ENCODE peak calls at places on chromosomes 4 and X, in eight cellular contexts. W, O, S, M, G, X, P and H are unnamed samples.

GRCh38 chr4:186592961-186593586 is 37.7 kb upstream of the MTNR1A start:
- DNase-seq in G (no peak), W (no peak), S (no peak), P (no peak), O (no peak), M (no peak), X (no peak), H (no peak)

GRCh38 chrX:129719931-129720520 is 18.8 kb upstream of the XPNPEP2 start:
- DNase-seq in M (no peak), P (no peak), S (no peak), O (no peak), G (no peak), X (no peak), W (no peak), H (peak)

GRCh38 chr4:17068396-17068795 is 170.0 kb upstream of the LDB2 start:
- DNase-seq in W (no peak), X (no peak), O (no peak), P (no peak), G (no peak), M (no peak), S (no peak), H (no peak)

GRCh38 chrX:916235-916609 is 285.6 kb downstream of the SHOX start:
- DNase-seq in S (no peak), X (no peak), W (no peak), O (no peak), G (no peak), M (no peak), P (no peak), H (no peak)

GRCh38 chr4:184282251-184282713 is 64.6 kb upstream of the ENPP6 start:
- DNase-seq in W (no peak), G (peak), O (no peak), X (no peak), S (no peak), P (no peak), M (no peak), H (no peak)

GRCh38 chrX:3990569-3990968 is 277.1 kb upstream of the PRKX start:
- DNase-seq in P (no peak), X (no peak), M (no peak), S (no peak), W (no peak), O (no peak), G (no peak), H (no peak)

GRCh38 chr4:156725257-156725656 is 246.3 kb downstream of the PDGFC start:
- DNase-seq in G (no peak), W (no peak), O (no peak), P (no peak), M (no peak), X (no peak), S (no peak), H (no peak)

GRCh38 chr4:112604590-112604989 is 32.1 kb downstream of the ZGRF1 start:
- DNase-seq in S (peak), G (no peak), O (peak), P (peak), X (peak), W (no peak), M (no peak), H (no peak)

GRCh38 chr4:24975505-24975904 is 55.2 kb downstream of the LGI2 start:
- DNase-seq in X (no peak), O (no peak), S (no peak), G (no peak), P (no peak), M (no peak), W (no peak), H (no peak)

GRCh38 chr4:85968945-85969830 is 390.7 kb downstream of the MAPK10 start:
- DNase-seq in W (no peak), G (no peak), S (no peak), O (peak), M (no peak), P (peak), X (no peak), H (no peak)

GRCh38 chrX:49270249-49270921 is 792 bp downstream of the PPP1R3F start:
- DNase-seq in X (no peak), S (no peak), P (no peak), G (no peak), M (no peak), O (no peak), W (no peak), H (no peak)

GRCh38 chrX:74458738-74459137 is 37.4 kb downstream of the SLC16A2 start:
- DNase-seq in G (no peak), P (peak), M (no peak), W (no peak), O (no peak), X (peak), S (no peak), H (no peak)

GRCh38 chr4:125951275-125951887 is 636.6 kb downstream of the FAT4 start:
- DNase-seq in X (no peak), M (no peak), P (peak), S (no peak), O (no peak), G (no peak), W (no peak), H (no peak)

GRCh38 chrX:16466640-16467432 is 183.1 kb upstream of the S100G start:
- DNase-seq in W (no peak), S (no peak), M (no peak), G (no peak), P (no peak), X (peak), O (no peak), H (no peak)

GRCh38 chr4:162461952-162462351 is 298.2 kb upstream of the FSTL5 start:
- DNase-seq in W (no peak), M (no peak), S (no peak), G (no peak), O (no peak), P (no peak), X (no peak), H (no peak)

GRCh38 chrX:69374569-69374968 is 129.6 kb upstream of the NALF2 start:
- DNase-seq in P (no peak), G (no peak), X (no peak), M (no peak), W (no peak), S (no peak), O (no peak), H (no peak)

GRCh38 chr4:58809948-58810347 is 1699.8 kb upstream of the IGFBP7 start:
- DNase-seq in G (no peak), W (no peak), X (no peak), P (no peak), O (peak), M (no peak), S (no peak), H (no peak)

GRCh38 chrX:31228909-31229308 is 157.1 kb upstream of the FTHL17 start:
- DNase-seq in W (no peak), X (no peak), O (no peak), S (no peak), M (no peak), G (no peak), P (no peak), H (no peak)

GRCh38 chr4:142191901-142192300 is 555.5 kb downstream of the IL15 start:
- DNase-seq in W (no peak), X (no peak), S (no peak), M (no peak), G (no peak), O (no peak), P (peak), H (no peak)

GRCh38 chr4:109994415-109994827 is 81.7 kb downstream of the EGF start:
- DNase-seq in W (no peak), O (no peak), X (no peak), M (no peak), S (no peak), P (no peak), G (no peak), H (no peak)

GRCh38 chrX:27555514-27555913 is 34.6 kb upstream of the DCAF8L2 start:
- DNase-seq in G (no peak), O (peak), S (no peak), P (peak), W (no peak), M (no peak), X (peak), H (no peak)

GRCh38 chrX:44019911-44020310 is 46.7 kb upstream of the NDP start:
- DNase-seq in X (no peak), S (no peak), G (no peak), W (no peak), P (no peak), M (no peak), O (no peak), H (no peak)

GRCh38 chr4:55554453-55555030 is 7.8 kb upstream of the CLOCK start:
- DNase-seq in O (no peak), G (no peak), M (no peak), P (peak), W (no peak), S (no peak), X (no peak), H (no peak)

GRCh38 chr4:147756417-147756816 is 24.5 kb downstream of the ARHGAP10 start:
- DNase-seq in X (no peak), S (no peak), W (no peak), O (no peak), P (no peak), M (no peak), G (no peak), H (no peak)

GRCh38 chr4:1603413-1604135 is 80.5 kb downstream of the FAM53A start:
- DNase-seq in X (no peak), P (no peak), W (peak), S (no peak), O (no peak), M (no peak), G (no peak), H (peak)

GRCh38 chr4:123659262-123659661 is 262.7 kb downstream of the SPRY1 start:
- DNase-seq in O (no peak), M (no peak), W (no peak), X (no peak), S (no peak), P (no peak), G (no peak), H (no peak)

GRCh38 chrX:37796805-37797204 is 16.9 kb downstream of the CYBB start:
- DNase-seq in M (no peak), O (no peak), G (no peak), P (no peak), X (no peak), S (no peak), W (no peak), H (peak)

GRCh38 chr4:62145276-62145675 is 945.1 kb downstream of the ADGRL3 start:
- DNase-seq in P (no peak), M (no peak), W (no peak), X (no peak), G (no peak), O (no peak), S (no peak), H (no peak)

GRCh38 chr4:98564847-98565246 is 93.6 kb downstream of the TSPAN5 start:
- DNase-seq in W (no peak), X (no peak), G (no peak), O (no peak), P (no peak), S (no peak), M (no peak), H (no peak)

GRCh38 chr4:173404296-173404865 is 5.5 kb upstream of the SCRG1 start:
- DNase-seq in X (no peak), P (no peak), W (no peak), S (no peak), M (no peak), O (no peak), G (no peak), H (no peak)

GRCh38 chr4:152500798-152501434 is 35.0 kb downstream of the FBXW7 start:
- DNase-seq in W (no peak), G (no peak), S (peak), O (peak), M (no peak), X (no peak), P (peak), H (no peak)

GRCh38 chr4:48403779-48404178 is 62.5 kb downstream of the SLAIN2 start:
- DNase-seq in G (no peak), M (no peak), S (no peak), X (no peak), P (no peak), W (no peak), O (no peak), H (no peak)